ENCODE peak calls at places on chromosome 9, in seven cellular contexts. U is left ventricle myocardium inferior; T is astrocyte; W is HepG2; Y is kidney epithelial cell; E is GM12865; O is effector memory CD4-positive, alpha-beta T cell. M is an unnamed sample.

GRCh38 chr9:116313638-116314037 is 160.0 kb downstream of the PAPPA start:
- DNase-seq in U (no peak), T (no peak), W (no peak), Y (no peak), E (no peak), O (no peak), M (no peak)

GRCh38 chr9:98046161-98046543 is 10.4 kb upstream of the NANS start:
- DNase-seq in U (no peak), T (no peak), W (no peak), Y (no peak), E (no peak), O (no peak), M (no peak)

GRCh38 chr9:110650991-110651411 is 17.6 kb upstream of the MUSK start:
- DNase-seq in U (no peak), T (peak), W (no peak), Y (no peak), E (no peak), O (no peak), M (peak)

GRCh38 chr9:93099551-93100264 is 3.7 kb downstream of the CARD19 start:
- DNase-seq in U (no peak), T (no peak), W (no peak), Y (no peak), E (no peak), O (no peak), M (no peak)

GRCh38 chr9:98916660-98917059 is 27.0 kb upstream of the COL15A1 start:
- DNase-seq in U (peak), T (peak), W (no peak), Y (no peak), E (no peak), O (no peak), M (no peak)

GRCh38 chr9:85940275-85940831 is 593 bp upstream of the NAA35 start:
- DNase-seq in U (no peak), T (no peak), W (no peak), Y (no peak), E (no peak), O (no peak), M (no peak)

GRCh38 chr9:20114974-20115373 is 326.1 kb upstream of the SLC24A2 start:
- DNase-seq in U (no peak), T (no peak), W (no peak), Y (no peak), E (no peak), O (no peak), M (no peak)

GRCh38 chr9:95147452-95147851 is 170.1 kb downstream of the FANCC start:
- DNase-seq in U (no peak), T (no peak), W (no peak), Y (no peak), E (no peak), O (no peak), M (no peak)

GRCh38 chr9:82680179-82680935 is 382.6 kb downstream of the RASEF start:
- DNase-seq in U (no peak), T (no peak), W (no peak), Y (no peak), E (no peak), O (no peak), M (no peak)

GRCh38 chr9:20356392-20357206 is 265.7 kb downstream of the MLLT3 start:
- DNase-seq in U (peak), T (peak), W (peak), Y (peak), E (peak), O (peak), M (peak)

GRCh38 chr9:107557236-107557990 is 67.8 kb upstream of the KLF4 start:
- DNase-seq in U (no peak), T (peak), W (no peak), Y (peak), E (no peak), O (no peak), M (no peak)

GRCh38 chr9:130043654-130044623 is 950 bp upstream of the FNBP1 start:
- DNase-seq in U (peak), T (peak), W (peak), Y (no peak), E (no peak), O (no peak), M (no peak)

GRCh38 chr9:114481789-114482188 is 23.5 kb downstream of the WHRN start:
- DNase-seq in U (no peak), T (no peak), W (no peak), Y (no peak), E (no peak), O (no peak), M (no peak)

GRCh38 chr9:93132287-93132927 is 1.6 kb downstream of the NINJ1 start:
- DNase-seq in U (peak), T (peak), W (no peak), Y (no peak), E (no peak), O (no peak), M (no peak)

GRCh38 chr9:128912270-128912853 is 8.4 kb upstream of the PHYHD1 start:
- DNase-seq in U (no peak), T (peak), W (peak), Y (peak), E (no peak), O (no peak), M (no peak)

GRCh38 chr9:93193373-93193725 is 9.4 kb downstream of the WNK2 start:
- DNase-seq in U (no peak), T (no peak), W (no peak), Y (no peak), E (no peak), O (no peak), M (no peak)

GRCh38 chr9:3740690-3741419 is 215.1 kb upstream of the RFX3 start:
- DNase-seq in U (no peak), T (peak), W (no peak), Y (peak), E (no peak), O (no peak), M (no peak)

GRCh38 chr9:129703667-129704355 is 38.4 kb downstream of the PRRX2 start:
- DNase-seq in U (no peak), T (peak), W (no peak), Y (no peak), E (no peak), O (no peak), M (no peak)

GRCh38 chr9:107855164-107855563 is 365.6 kb upstream of the KLF4 start:
- DNase-seq in U (no peak), T (no peak), W (no peak), Y (no peak), E (no peak), O (no peak), M (no peak)

GRCh38 chr9:105912868-105913516 is 218.7 kb downstream of the TMEM38B start:
- DNase-seq in U (no peak), T (no peak), W (no peak), Y (no peak), E (no peak), O (no peak), M (no peak)

GRCh38 chr9:97484134-97484533 is 17.3 kb upstream of the TMOD1 start:
- DNase-seq in U (no peak), T (no peak), W (no peak), Y (no peak), E (no peak), O (no peak), M (no peak)

GRCh38 chr9:87878930-87879603 is 3.6 kb upstream of the SPATA31E1 start:
- DNase-seq in U (no peak), T (peak), W (no peak), Y (peak), E (no peak), O (no peak), M (peak)

GRCh38 chr9:16515207-16515606 is 355.3 kb downstream of the BNC2 start:
- DNase-seq in U (no peak), T (no peak), W (no peak), Y (no peak), E (no peak), O (no peak), M (no peak)

GRCh38 chr9:114309096-114309495 is 13.8 kb upstream of the ORM1 start:
- DNase-seq in U (no peak), T (no peak), W (no peak), Y (no peak), E (no peak), O (no peak), M (no peak)

GRCh38 chr9:120587357-120587756 is 7.4 kb upstream of the CDK5RAP2 start:
- DNase-seq in U (no peak), T (no peak), W (no peak), Y (no peak), E (no peak), O (no peak), M (no peak)

GRCh38 chr9:126630458-126631237 is 16.9 kb downstream of the LMX1B start:
- DNase-seq in U (no peak), T (no peak), W (no peak), Y (peak), E (no peak), O (no peak), M (no peak)
- H3K4me3 ChIP-seq in U (no peak), T (no peak), W (no peak), Y (no peak), E (no peak), O (no peak), M (no peak)

GRCh38 chr9:123999668-124000067 is 11.9 kb upstream of the LHX2 start:
- DNase-seq in U (no peak), T (no peak), W (no peak), Y (no peak), E (no peak), O (no peak), M (no peak)
- H3K4me3 ChIP-seq in U (peak), T (no peak), W (peak), Y (no peak), E (no peak), O (no peak), M (no peak)

DNA sequence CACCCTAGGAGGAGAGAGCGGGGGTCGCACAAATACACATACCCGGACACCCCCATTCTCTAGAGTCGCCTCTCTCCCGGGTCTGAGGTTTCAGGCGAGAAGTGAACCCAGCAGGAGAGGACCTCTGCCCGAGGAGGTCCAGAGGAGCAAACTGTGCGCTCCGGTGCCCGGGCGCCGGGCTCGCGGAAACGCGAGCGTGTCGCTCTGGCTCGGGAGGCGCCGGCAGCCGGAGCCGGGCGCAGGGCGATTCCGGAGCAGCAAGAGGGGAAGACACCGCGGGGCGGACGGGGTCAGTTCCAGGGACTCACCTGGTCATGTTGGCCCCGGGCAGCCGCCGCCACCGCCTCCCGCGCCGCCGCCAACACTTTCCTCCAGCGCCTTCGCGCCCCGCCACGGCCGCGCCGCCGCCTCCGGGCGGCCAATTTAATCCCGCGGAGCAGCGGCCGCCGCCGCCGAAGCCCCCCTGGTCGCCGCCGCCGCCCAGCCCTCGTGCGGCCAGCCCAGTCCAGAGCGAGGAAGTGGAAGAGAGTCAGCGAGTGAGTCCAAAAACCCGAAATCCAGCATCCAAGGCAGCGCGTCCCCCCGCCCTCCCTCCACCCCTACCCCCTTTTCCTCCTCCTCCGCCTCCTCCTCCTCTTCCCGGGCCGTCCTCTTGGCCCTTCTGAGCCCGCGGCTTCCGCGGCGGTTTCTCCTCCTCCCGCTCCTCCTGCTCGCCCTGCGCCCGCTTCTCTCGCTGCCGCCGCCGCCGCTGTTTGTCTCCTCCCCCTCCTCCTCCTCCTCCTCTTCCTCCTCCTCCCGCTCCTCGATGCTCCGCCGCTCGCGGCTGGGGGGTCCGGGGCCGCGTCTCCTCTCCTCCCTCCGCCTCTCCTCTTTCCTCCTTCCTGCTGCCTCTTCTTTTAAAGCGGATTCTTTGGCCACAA is 1058.0 kb upstream of the DMAC1 start:
- DNase-seq in U (peak), T (peak), W (no peak), Y (no peak), E (no peak), O (no peak), M (no peak)
- H3K4me3 ChIP-seq in U (peak), T (peak), W (peak), Y (peak), E (no peak), O (peak), M (peak)

GRCh38 chr9:125374443-125375309 is 113.0 kb downstream of the GAPVD1 start:
- DNase-seq in U (peak), T (peak), W (peak), Y (peak), E (peak), O (peak), M (peak)
- H3K4me3 ChIP-seq in U (peak), T (peak), W (peak), Y (no peak), E (peak), O (no peak), M (peak)

DNA sequence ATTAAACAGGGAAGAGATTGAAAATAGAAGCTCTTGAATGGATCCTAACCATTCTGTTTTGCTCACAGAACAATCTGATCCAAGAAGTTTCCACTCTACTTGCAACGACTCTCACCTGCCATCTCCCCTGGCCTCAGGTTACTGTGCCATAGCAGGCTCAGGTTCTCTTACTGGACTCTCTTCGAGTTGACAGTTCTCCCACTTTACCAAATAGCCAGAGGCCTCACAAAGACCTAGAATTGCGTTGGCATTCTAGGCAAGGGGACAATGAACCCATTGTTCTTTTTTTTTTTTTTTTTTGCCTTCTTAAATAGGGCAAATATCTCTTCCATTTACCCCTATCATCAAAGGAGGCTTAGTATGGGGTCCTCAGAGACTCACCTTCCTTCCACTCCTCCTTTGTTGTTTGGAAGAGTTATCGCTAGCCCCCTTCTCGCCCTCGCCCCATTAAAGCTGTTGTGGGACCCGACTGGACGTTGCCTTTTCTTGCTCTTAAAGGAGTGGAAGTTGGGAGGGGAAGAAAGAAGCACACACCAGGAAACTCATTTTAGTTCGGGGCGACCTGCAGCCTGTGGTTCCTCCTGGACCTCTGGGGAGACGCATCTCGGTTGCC is 688 bp upstream of the PLPPR1 start:
- DNase-seq in U (no peak), T (no peak), W (peak), Y (no peak), E (no peak), O (no peak), M (no peak)
- H3K4me3 ChIP-seq in U (peak), T (peak), W (peak), Y (peak), E (no peak), O (no peak), M (peak)

DNA sequence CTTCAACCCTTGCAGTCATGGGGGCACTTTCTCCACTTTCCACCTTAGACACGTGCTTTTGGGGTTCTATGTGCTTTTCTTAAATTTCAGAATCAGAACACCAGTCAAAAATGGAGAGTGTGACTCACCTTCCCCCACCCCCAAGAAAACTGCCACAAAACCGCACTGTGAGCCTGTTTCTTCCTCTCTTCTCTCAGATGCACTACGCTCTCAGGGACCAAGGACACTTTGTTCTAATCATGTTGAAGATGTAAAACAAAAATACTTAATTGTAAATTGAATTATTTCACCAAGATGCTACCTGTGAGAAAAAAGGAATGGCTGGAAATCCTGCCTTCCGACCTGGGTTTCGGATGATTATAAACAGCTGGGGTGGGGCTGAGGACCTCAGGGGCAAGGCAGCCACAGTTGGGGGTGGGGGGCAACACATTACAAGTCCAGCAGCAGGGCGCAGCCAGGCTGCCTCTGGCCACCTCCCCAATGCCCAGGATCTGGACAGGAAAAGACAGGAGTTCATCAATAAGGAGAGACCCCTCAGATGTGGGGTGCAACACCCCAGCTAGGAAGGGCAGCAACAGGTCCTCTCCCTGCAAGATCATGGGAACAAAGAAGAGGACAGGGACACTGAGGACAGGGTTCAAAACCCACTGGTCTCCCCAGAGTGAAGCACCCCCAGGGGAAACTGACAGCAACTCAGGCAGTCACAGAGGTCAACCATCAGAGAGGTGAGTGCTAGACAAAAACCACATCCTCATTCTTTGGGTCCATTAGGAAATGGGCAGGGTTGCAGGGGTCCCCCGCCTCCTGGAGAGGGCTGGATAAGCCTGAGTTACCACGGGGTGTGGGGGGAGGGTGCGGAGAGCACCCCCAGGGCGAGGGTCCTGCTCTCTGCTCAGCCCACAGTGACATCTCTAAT is 33.7 kb downstream of the SEMA4D start:
- DNase-seq in U (no peak), T (no peak), W (no peak), Y (no peak), E (peak), O (peak), M (no peak)
- H3K4me3 ChIP-seq in U (no peak), T (no peak), W (no peak), Y (no peak), E (peak), O (peak), M (no peak)

GRCh38 chr9:123357748-123358059 is 1.7 kb downstream of the CRB2 start:
- DNase-seq in U (no peak), T (no peak), W (no peak), Y (no peak), E (no peak), O (no peak), M (no peak)

GRCh38 chr9:123359106-123359505 is 3.1 kb downstream of the CRB2 start:
- DNase-seq in U (no peak), T (no peak), W (no peak), Y (no peak), E (peak), O (no peak), M (no peak)

GRCh38 chr9:123355761-123356520 is at the start of gene CRB2:
- DNase-seq in U (no peak), T (no peak), W (peak), Y (no peak), E (no peak), O (no peak), M (no peak)

GRCh38 chr9:123358181-123358894 is 2.3 kb downstream of the CRB2 start:
- DNase-seq in U (no peak), T (no peak), W (no peak), Y (no peak), E (no peak), O (no peak), M (no peak)

GRCh38 chr9:123356851-123357747 is 1.1 kb downstream of the CRB2 start:
- DNase-seq in U (no peak), T (no peak), W (no peak), Y (no peak), E (no peak), O (no peak), M (no peak)
- H3K4me3 ChIP-seq in U (no peak), T (no peak), W (no peak), Y (peak), E (no peak), O (no peak), M (no peak)

GRCh38 chr9:137670391-137671195 is 51.8 kb downstream of the EHMT1 start:
- DNase-seq in U (peak), T (no peak), W (peak), Y (peak), E (no peak), O (no peak), M (no peak)
- H3K4me3 ChIP-seq in U (no peak), T (no peak), W (peak), Y (no peak), E (no peak), O (no peak), M (no peak)

GRCh38 chr9:23851024-23851629 is 25.1 kb upstream of the ELAVL2 start:
- DNase-seq in U (no peak), T (peak), W (no peak), Y (no peak), E (no peak), O (no peak), M (no peak)
- H3K4me3 ChIP-seq in U (peak), T (peak), W (no peak), Y (peak), E (no peak), O (no peak), M (no peak)

GRCh38 chr9:136700959-136701664 is 11.3 kb upstream of the DIPK1B start:
- DNase-seq in U (no peak), T (no peak), W (no peak), Y (no peak), E (peak), O (peak), M (no peak)

GRCh38 chr9:136698681-136699246 is 11.5 kb upstream of the AGPAT2 start:
- DNase-seq in U (no peak), T (no peak), W (no peak), Y (no peak), E (no peak), O (no peak), M (no peak)

GRCh38 chr9:136703231-136703870 is 9.0 kb upstream of the DIPK1B start:
- DNase-seq in U (no peak), T (no peak), W (no peak), Y (no peak), E (no peak), O (no peak), M (no peak)

GRCh38 chr9:136700309-136700708 is 12.1 kb upstream of the DIPK1B start:
- DNase-seq in U (no peak), T (no peak), W (no peak), Y (no peak), E (no peak), O (no peak), M (no peak)

DNA sequence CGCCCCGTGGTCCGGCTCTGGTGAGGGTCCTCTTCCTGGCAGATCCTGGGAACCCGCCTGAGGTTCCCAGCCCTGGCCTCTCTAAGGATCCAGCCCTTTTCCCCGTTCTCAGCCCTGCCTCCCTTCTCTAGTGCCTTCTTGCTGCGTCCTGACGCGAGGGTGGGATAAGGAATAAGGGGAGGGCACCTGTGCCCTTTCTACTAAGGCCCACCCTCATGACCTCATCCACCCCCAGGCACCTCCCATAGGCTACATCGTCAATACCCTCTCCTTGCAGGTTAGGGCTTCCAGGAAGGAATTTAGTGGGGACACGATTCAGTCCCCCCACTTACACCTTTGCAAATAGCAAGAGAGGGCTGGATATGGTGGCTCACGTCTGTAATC is 10.7 kb upstream of the DIPK1B start:
- DNase-seq in U (no peak), T (no peak), W (no peak), Y (no peak), E (no peak), O (no peak), M (no peak)
- H3K4me3 ChIP-seq in U (no peak), T (no peak), W (no peak), Y (no peak), E (peak), O (peak), M (no peak)

M was measured in AG09309.